ENCODE peak calls at places on chromosomes 3 and 15, in six cellular contexts. One of them, this sample, is unnamed.
A peak's percentile ranks its signal among the peaks of the same experiment; 100 is the strongest.

GRCh38 chr3:65961128-65961527 is 77.6 kb downstream of the MAGI1 start:
- DNase-seq in bronchial epithelial cell: no peak
- DNase-seq in cardiac muscle cell: no peak
- DNase-seq in psoas muscle: no peak
- DNase-seq in IMR-90: no peak
- DNase-seq in GM23338: no peak
- DNase-seq in this sample: no peak

GRCh38 chr3:54028372-54028771 is 94.0 kb upstream of the CACNA2D3 start:
- DNase-seq in bronchial epithelial cell: no peak
- DNase-seq in cardiac muscle cell: no peak
- DNase-seq in psoas muscle: no peak
- DNase-seq in IMR-90: no peak
- DNase-seq in GM23338: no peak
- DNase-seq in this sample: no peak

GRCh38 chr3:25899352-25900101 is 109.6 kb downstream of the OXSM start:
- DNase-seq in bronchial epithelial cell: no peak
- DNase-seq in cardiac muscle cell: no peak
- DNase-seq in psoas muscle: no peak
- DNase-seq in IMR-90: no peak
- DNase-seq in GM23338: no peak
- DNase-seq in this sample: no peak

GRCh38 chr3:169771651-169772529 is 1.3 kb upstream of the MYNN start:
- DNase-seq in bronchial epithelial cell: peak; percentile 73
- DNase-seq in cardiac muscle cell: peak; percentile 75
- DNase-seq in psoas muscle: peak; percentile 41
- DNase-seq in IMR-90: peak; percentile 72
- DNase-seq in GM23338: peak; percentile 78
- DNase-seq in this sample: peak; percentile 9

GRCh38 chr15:28116521-28117488 is 17.7 kb upstream of the OCA2 start:
- DNase-seq in bronchial epithelial cell: no peak
- DNase-seq in cardiac muscle cell: no peak
- DNase-seq in psoas muscle: no peak
- DNase-seq in IMR-90: no peak
- DNase-seq in GM23338: no peak
- DNase-seq in this sample: peak; percentile 42

GRCh38 chr3:179652467-179653105 is at the start of gene USP13:
- DNase-seq in bronchial epithelial cell: peak; percentile 45
- DNase-seq in cardiac muscle cell: peak; percentile 91
- DNase-seq in psoas muscle: peak; percentile 69
- DNase-seq in IMR-90: peak; percentile 83
- DNase-seq in GM23338: peak; percentile 86
- DNase-seq in this sample: peak; percentile 94

GRCh38 chr3:30248423-30248822 is 358.0 kb upstream of the TGFBR2 start:
- DNase-seq in bronchial epithelial cell: no peak
- DNase-seq in cardiac muscle cell: no peak
- DNase-seq in psoas muscle: no peak
- DNase-seq in IMR-90: no peak
- DNase-seq in GM23338: no peak
- DNase-seq in this sample: no peak

GRCh38 chr15:68389936-68390790 is 41.8 kb downstream of the ITGA11 start:
- DNase-seq in bronchial epithelial cell: peak; percentile 60
- DNase-seq in cardiac muscle cell: no peak
- DNase-seq in psoas muscle: no peak
- DNase-seq in IMR-90: peak; percentile 74
- DNase-seq in GM23338: no peak
- DNase-seq in this sample: no peak

GRCh38 chr3:78801923-78802587 is 965.7 kb downstream of the ROBO1 start:
- DNase-seq in bronchial epithelial cell: peak; percentile 25
- DNase-seq in cardiac muscle cell: no peak
- DNase-seq in psoas muscle: no peak
- DNase-seq in IMR-90: peak; percentile 42
- DNase-seq in GM23338: no peak
- DNase-seq in this sample: no peak

GRCh38 chr3:52406231-52406661 is 38.7 kb downstream of the SEMA3G start:
- DNase-seq in bronchial epithelial cell: peak; percentile 98
- DNase-seq in cardiac muscle cell: no peak
- DNase-seq in psoas muscle: no peak
- DNase-seq in IMR-90: no peak
- DNase-seq in GM23338: no peak
- DNase-seq in this sample: no peak

GRCh38 chr3:73228425-73228824 is 167.0 kb downstream of the EBLN2 start:
- DNase-seq in bronchial epithelial cell: peak; percentile 87
- DNase-seq in cardiac muscle cell: no peak
- DNase-seq in psoas muscle: no peak
- DNase-seq in IMR-90: no peak
- DNase-seq in GM23338: no peak
- DNase-seq in this sample: no peak

GRCh38 chr3:48187579-48188265 is 495 bp downstream of the CDC25A start:
- DNase-seq in bronchial epithelial cell: no peak
- DNase-seq in cardiac muscle cell: peak; percentile 88
- DNase-seq in psoas muscle: no peak
- DNase-seq in IMR-90: no peak
- DNase-seq in GM23338: peak; percentile 39
- DNase-seq in this sample: peak; percentile 70

GRCh38 chr15:45117327-45118130 is 3.4 kb downstream of the DUOXA2 start:
- DNase-seq in bronchial epithelial cell: no peak
- DNase-seq in cardiac muscle cell: no peak
- DNase-seq in psoas muscle: no peak
- DNase-seq in IMR-90: no peak
- DNase-seq in GM23338: peak; percentile 24
- DNase-seq in this sample: peak; percentile 66
- H3K27me3 ChIP-seq in bronchial epithelial cell: peaks cover 44% of the 10 kb centered on the region
- H3K27me3 ChIP-seq in cardiac muscle cell: peaks cover 93% of the 10 kb centered on the region
- H3K27me3 ChIP-seq in psoas muscle: no peaks in the 10 kb centered on the region
- H3K27me3 ChIP-seq in IMR-90: peaks cover 52% of the 10 kb centered on the region
- H3K27me3 ChIP-seq in GM23338: peaks cover 92% of the 10 kb centered on the region
- H3K27me3 ChIP-seq in this sample: peaks cover 64% of the 10 kb centered on the region

GRCh38 chr15:63630036-63630751 is 33.0 kb downstream of the FBXL22 start:
- DNase-seq in bronchial epithelial cell: no peak
- DNase-seq in cardiac muscle cell: no peak
- DNase-seq in psoas muscle: no peak
- DNase-seq in IMR-90: no peak
- DNase-seq in GM23338: no peak
- DNase-seq in this sample: no peak
- H3K36me3 ChIP-seq in bronchial epithelial cell: peaks cover 15% of the 10 kb centered on the region
- H3K36me3 ChIP-seq in cardiac muscle cell: peaks cover 66% of the 10 kb centered on the region
- H3K36me3 ChIP-seq in psoas muscle: peaks cover 98% of the 10 kb centered on the region
- H3K36me3 ChIP-seq in IMR-90: peaks cover 24% of the 10 kb centered on the region
- H3K36me3 ChIP-seq in GM23338: peaks cover 7% of the 10 kb centered on the region
- H3K36me3 ChIP-seq in this sample: peaks cover 2% of the 10 kb centered on the region

DNA sequence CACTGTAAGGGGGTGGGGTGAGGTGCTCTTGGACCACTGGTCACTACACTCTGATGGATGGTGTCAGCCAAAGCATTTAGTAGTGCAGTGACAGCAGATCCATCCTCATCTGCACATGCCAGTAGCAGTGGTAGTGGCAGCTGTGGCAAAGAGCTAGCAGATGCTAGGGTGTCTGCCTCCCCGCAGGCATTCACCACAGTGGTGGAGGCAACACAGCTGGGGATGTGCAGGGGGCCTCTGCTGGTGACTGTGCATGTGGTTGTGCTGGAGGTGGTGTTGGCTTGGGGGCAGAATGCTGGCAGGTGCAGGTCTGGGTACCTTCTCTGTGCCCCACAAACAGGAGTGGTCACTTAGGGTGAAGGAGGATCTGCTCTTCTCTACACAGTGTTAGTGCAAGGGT is 19.4 kb upstream of the DCUN1D1 start:
- DNase-seq in bronchial epithelial cell: no peak
- DNase-seq in cardiac muscle cell: no peak
- DNase-seq in psoas muscle: no peak
- DNase-seq in IMR-90: no peak
- DNase-seq in GM23338: no peak
- DNase-seq in this sample: no peak
- H3K4me3 ChIP-seq in bronchial epithelial cell: no peak overlapping the region
- H3K4me3 ChIP-seq in cardiac muscle cell: no peak overlapping the region
- H3K4me3 ChIP-seq in psoas muscle: no peak overlapping the region
- H3K4me3 ChIP-seq in IMR-90: no peak overlapping the region
- H3K4me3 ChIP-seq in GM23338: no peak overlapping the region
- H3K4me3 ChIP-seq in this sample: no peak overlapping the region

GRCh38 chr3:195820901-195821300 is 9.2 kb upstream of the MUC4 start:
- DNase-seq in bronchial epithelial cell: no peak
- DNase-seq in cardiac muscle cell: no peak
- DNase-seq in psoas muscle: no peak
- DNase-seq in IMR-90: no peak
- DNase-seq in GM23338: no peak
- DNase-seq in this sample: no peak

GRCh38 chr3:195815169-195815771 is 3.5 kb upstream of the MUC4 start:
- DNase-seq in bronchial epithelial cell: no peak
- DNase-seq in cardiac muscle cell: peak; percentile 28
- DNase-seq in psoas muscle: no peak
- DNase-seq in IMR-90: peak; percentile 16
- DNase-seq in GM23338: no peak
- DNase-seq in this sample: no peak

GRCh38 chr3:195817578-195818135 is 5.9 kb upstream of the MUC4 start:
- DNase-seq in bronchial epithelial cell: no peak
- DNase-seq in cardiac muscle cell: no peak
- DNase-seq in psoas muscle: no peak
- DNase-seq in IMR-90: no peak
- DNase-seq in GM23338: no peak
- DNase-seq in this sample: no peak

GRCh38 chr3:195820186-195820585 is 8.5 kb upstream of the MUC4 start:
- DNase-seq in bronchial epithelial cell: no peak
- DNase-seq in cardiac muscle cell: no peak
- DNase-seq in psoas muscle: no peak
- DNase-seq in IMR-90: no peak
- DNase-seq in GM23338: no peak
- DNase-seq in this sample: no peak

GRCh38 chr3:195818301-195818700 is 6.6 kb upstream of the MUC4 start:
- DNase-seq in bronchial epithelial cell: no peak
- DNase-seq in cardiac muscle cell: no peak
- DNase-seq in psoas muscle: no peak
- DNase-seq in IMR-90: no peak
- DNase-seq in GM23338: no peak
- DNase-seq in this sample: no peak
- H3K27me3 ChIP-seq in bronchial epithelial cell: peaks cover 2% of the 10 kb centered on the region
- H3K27me3 ChIP-seq in cardiac muscle cell: no peaks in the 10 kb centered on the region
- H3K27me3 ChIP-seq in psoas muscle: no peaks in the 10 kb centered on the region
- H3K27me3 ChIP-seq in IMR-90: peaks cover 32% of the 10 kb centered on the region
- H3K27me3 ChIP-seq in GM23338: no peaks in the 10 kb centered on the region
- H3K27me3 ChIP-seq in this sample: no peaks in the 10 kb centered on the region

GRCh38 chr3:172357850-172358754 is 90.2 kb downstream of the GHSR start:
- DNase-seq in bronchial epithelial cell: no peak
- DNase-seq in cardiac muscle cell: no peak
- DNase-seq in psoas muscle: peak; percentile 54
- DNase-seq in IMR-90: peak; percentile 24
- DNase-seq in GM23338: no peak
- DNase-seq in this sample: no peak
- H3K36me3 ChIP-seq in bronchial epithelial cell: peaks cover 6% of the 10 kb centered on the region
- H3K36me3 ChIP-seq in cardiac muscle cell: peaks cover 51% of the 10 kb centered on the region
- H3K36me3 ChIP-seq in psoas muscle: peaks cover 26% of the 10 kb centered on the region
- H3K36me3 ChIP-seq in IMR-90: peaks cover 28% of the 10 kb centered on the region
- H3K36me3 ChIP-seq in GM23338: no peaks in the 10 kb centered on the region
- H3K36me3 ChIP-seq in this sample: peaks cover 3% of the 10 kb centered on the region

GRCh38 chr15:35748105-35748504 is 202.1 kb upstream of the DPH6 start:
- DNase-seq in bronchial epithelial cell: no peak
- DNase-seq in cardiac muscle cell: no peak
- DNase-seq in psoas muscle: no peak
- DNase-seq in IMR-90: no peak
- DNase-seq in GM23338: peak; percentile 24
- DNase-seq in this sample: no peak

GRCh38 chr15:35750051-35750450 is 204.1 kb upstream of the DPH6 start:
- DNase-seq in bronchial epithelial cell: no peak
- DNase-seq in cardiac muscle cell: no peak
- DNase-seq in psoas muscle: no peak
- DNase-seq in IMR-90: no peak
- DNase-seq in GM23338: no peak
- DNase-seq in this sample: no peak

GRCh38 chr15:35753486-35753885 is 207.5 kb upstream of the DPH6 start:
- DNase-seq in bronchial epithelial cell: peak; percentile 13
- DNase-seq in cardiac muscle cell: peak; percentile 21
- DNase-seq in psoas muscle: no peak
- DNase-seq in IMR-90: peak; percentile 68
- DNase-seq in GM23338: no peak
- DNase-seq in this sample: no peak

GRCh38 chr15:35752134-35752466 is 206.1 kb upstream of the DPH6 start:
- DNase-seq in bronchial epithelial cell: no peak
- DNase-seq in cardiac muscle cell: no peak
- DNase-seq in psoas muscle: no peak
- DNase-seq in IMR-90: no peak
- DNase-seq in GM23338: peak; percentile 10
- DNase-seq in this sample: no peak

GRCh38 chr15:35751421-35752133 is 205.6 kb upstream of the DPH6 start:
- DNase-seq in bronchial epithelial cell: peak; percentile 59
- DNase-seq in cardiac muscle cell: peak; percentile 89
- DNase-seq in psoas muscle: peak; percentile 28
- DNase-seq in IMR-90: peak; percentile 78
- DNase-seq in GM23338: peak; percentile 93
- DNase-seq in this sample: peak; percentile 39
- H3K4me3 ChIP-seq in bronchial epithelial cell: no peak overlapping the region
- H3K4me3 ChIP-seq in cardiac muscle cell: no peak overlapping the region
- H3K4me3 ChIP-seq in psoas muscle: peak overlapping the region; percentile 10
- H3K4me3 ChIP-seq in IMR-90: no peak overlapping the region
- H3K4me3 ChIP-seq in GM23338: no peak overlapping the region
- H3K4me3 ChIP-seq in this sample: no peak overlapping the region